ENCODE peak calls at places on chromosomes 7 and 10, in five cellular contexts. O is HCT116, Q is A549, K is K562, U is SK-N-SH. Z is an unnamed sample.

GRCh38 chr7:15159239-15159638 is 256.7 kb upstream of the DGKB start:
- DNase-seq in O (no peak), Q (no peak), K (no peak), U (no peak), Z (no peak)

GRCh38 chr10:33899578-33900531 is 565.4 kb upstream of the NRP1 start:
- DNase-seq in O (no peak), Q (no peak), K (no peak), U (no peak), Z (no peak)

GRCh38 chr10:50469288-50469687 is 154.5 kb downstream of the SGMS1 start:
- DNase-seq in O (no peak), Q (no peak), K (no peak), U (no peak), Z (no peak)

GRCh38 chr7:32223071-32223650 is 153.0 kb upstream of the PDE1C start:
- DNase-seq in O (no peak), Q (no peak), K (no peak), U (no peak), Z (no peak)

GRCh38 chr10:103238506-103239252 is 7.0 kb upstream of the RPEL1 start:
- DNase-seq in O (peak; percentile 84), Q (peak; percentile 98), K (no peak), U (no peak), Z (peak; percentile 88)

GRCh38 chr7:151008143-151008510 is 16.2 kb downstream of the ATG9B start:
- DNase-seq in O (no peak), Q (no peak), K (peak; percentile 90), U (no peak), Z (no peak)

GRCh38 chr7:7613210-7613609 is 27.3 kb upstream of the UMAD1 start:
- DNase-seq in O (no peak), Q (no peak), K (no peak), U (no peak), Z (no peak)

GRCh38 chr10:17056781-17057191 is 72.8 kb downstream of the CUBN start:
- DNase-seq in O (no peak), Q (no peak), K (no peak), U (no peak), Z (no peak)

GRCh38 chr10:83076443-83076842 is 1062.9 kb upstream of the GHITM start:
- DNase-seq in O (no peak), Q (no peak), K (no peak), U (no peak), Z (no peak)

GRCh38 chr7:119329715-119330114 is 943.3 kb upstream of the KCND2 start:
- DNase-seq in O (no peak), Q (no peak), K (no peak), U (no peak), Z (no peak)

GRCh38 chr10:32957341-32958084 is 517 bp downstream of the ITGB1 start:
- DNase-seq in O (no peak), Q (peak; percentile 48), K (no peak), U (peak; percentile 82), Z (peak; percentile 57)

GRCh38 chr10:99530108-99531025 is 2.4 kb upstream of the NKX2-3 start:
- DNase-seq in O (no peak), Q (no peak), K (no peak), U (peak; percentile 40), Z (peak; percentile 63)

GRCh38 chr7:23691320-23691719 is 11.3 kb downstream of the FAM221A start:
- DNase-seq in O (no peak), Q (no peak), K (no peak), U (no peak), Z (no peak)

GRCh38 chr7:91198371-91198770 is 65.9 kb upstream of the FZD1 start:
- DNase-seq in O (no peak), Q (no peak), K (no peak), U (no peak), Z (no peak)

GRCh38 chr7:12716134-12716667 is 28.8 kb downstream of the ARL4A start:
- DNase-seq in O (no peak), Q (peak; percentile 24), K (no peak), U (no peak), Z (no peak)

GRCh38 chr10:44968101-44968886 is 8.7 kb downstream of the RASSF4 start:
- DNase-seq in O (no peak), Q (no peak), K (no peak), U (no peak), Z (no peak)

GRCh38 chr10:92830478-92831389 is 17.6 kb upstream of the EXOC6 start:
- DNase-seq in O (no peak), Q (no peak), K (peak; percentile 26), U (no peak), Z (no peak)

GRCh38 chr10:121818599-121818998 is 109.2 kb downstream of the ATE1 start:
- DNase-seq in O (no peak), Q (no peak), K (no peak), U (no peak), Z (no peak)

GRCh38 chr7:37916673-37917660 is at the start of gene SFRP4:
- DNase-seq in O (peak; percentile 34), Q (peak; percentile 84), K (peak; percentile 28), U (peak; percentile 77), Z (peak; percentile 84)

GRCh38 chr7:141333459-141333858 is 217.8 kb upstream of the AGK start:
- DNase-seq in O (no peak), Q (no peak), K (peak; percentile 40), U (no peak), Z (peak; percentile 85)

GRCh38 chr10:99964791-99965190 is 45.0 kb downstream of the DNMBP start:
- DNase-seq in O (no peak), Q (peak; percentile 32), K (no peak), U (no peak), Z (no peak)

GRCh38 chr10:86178401-86179142 is 188.0 kb downstream of the GRID1 start:
- DNase-seq in O (peak; percentile 4), Q (peak; percentile 44), K (peak; percentile 49), U (peak; percentile 68), Z (peak; percentile 87)

GRCh38 chr10:131048595-131048994 is 262.9 kb downstream of the TCERG1L start:
- DNase-seq in O (no peak), Q (no peak), K (no peak), U (no peak), Z (peak; percentile 34)

GRCh38 chr7:114405427-114405826 is 9.2 kb upstream of the FOXP2 start:
- DNase-seq in O (peak; percentile 8), Q (peak; percentile 33), K (no peak), U (no peak), Z (peak; percentile 38)

GRCh38 chr10:7593068-7593467 is 73.7 kb downstream of the ITIH5 start:
- DNase-seq in O (no peak), Q (no peak), K (no peak), U (no peak), Z (no peak)

GRCh38 chr7:94393251-94393758 is 1.4 kb upstream of the COL1A2 start:
- DNase-seq in O (no peak), Q (no peak), K (no peak), U (no peak), Z (peak; percentile 65)

GRCh38 chr10:35161906-35162305 is 35.3 kb downstream of the CREM start:
- DNase-seq in O (no peak), Q (no peak), K (no peak), U (no peak), Z (no peak)

GRCh38 chr7:56007167-56007652 is 42.8 kb downstream of the NIPSNAP2 start:
- DNase-seq in O (no peak), Q (peak; percentile 26), K (peak; percentile 10), U (no peak), Z (no peak)

GRCh38 chr7:123367508-123368122 is 166.8 kb downstream of the IQUB start:
- DNase-seq in O (peak; percentile 45), Q (peak; percentile 46), K (peak; percentile 55), U (peak; percentile 66), Z (peak; percentile 71)

GRCh38 chr7:39085590-39086049 is 107.9 kb downstream of the POU6F2 start:
- DNase-seq in O (no peak), Q (no peak), K (no peak), U (no peak), Z (peak; percentile 45)

GRCh38 chr7:39084344-39084743 is 106.6 kb downstream of the POU6F2 start:
- DNase-seq in O (no peak), Q (no peak), K (no peak), U (no peak), Z (no peak)

GRCh38 chr7:39086638-39087360 is 109.1 kb downstream of the POU6F2 start:
- DNase-seq in O (no peak), Q (no peak), K (no peak), U (no peak), Z (no peak)

GRCh38 chr7:39085189-39085588 is 107.5 kb downstream of the POU6F2 start:
- DNase-seq in O (no peak), Q (no peak), K (no peak), U (no peak), Z (no peak)

DNA sequence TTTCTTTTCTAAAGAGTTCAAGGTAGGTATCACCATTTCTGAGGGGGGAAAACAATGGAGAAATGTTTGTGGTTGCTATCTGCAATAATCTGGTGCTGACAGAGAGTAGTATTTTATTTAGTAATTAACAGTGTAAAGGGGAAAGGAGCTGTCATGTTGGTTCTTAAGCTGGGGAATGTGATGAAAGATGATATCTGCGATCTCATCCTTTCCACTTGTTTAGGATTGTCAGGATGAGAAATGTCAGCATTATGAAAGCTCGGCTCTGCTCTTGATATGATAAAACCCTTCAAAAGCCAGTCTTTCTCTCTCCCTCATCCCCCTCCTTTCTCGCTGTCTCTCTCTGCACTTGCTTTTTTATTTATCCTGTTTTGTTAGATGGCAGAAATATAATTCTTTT is 106.1 kb downstream of the POU6F2 start:
- DNase-seq in O (no peak), Q (no peak), K (no peak), U (no peak), Z (no peak)
- H3K27ac ChIP-seq in O (no peak overlapping the region), Q (no peak overlapping the region), K (no peak overlapping the region), U (no peak overlapping the region), Z (no peak overlapping the region)

GRCh38 chr7:117171106-117171505 is 151.8 kb downstream of the WNT2 start:
- DNase-seq in O (no peak), Q (peak; percentile 13), K (no peak), U (no peak), Z (peak; percentile 59)
- TF ChIP-seq REST in O (no peak), Q (no peak), K (no peak), U (no peak), Z (no peak)

DNA sequence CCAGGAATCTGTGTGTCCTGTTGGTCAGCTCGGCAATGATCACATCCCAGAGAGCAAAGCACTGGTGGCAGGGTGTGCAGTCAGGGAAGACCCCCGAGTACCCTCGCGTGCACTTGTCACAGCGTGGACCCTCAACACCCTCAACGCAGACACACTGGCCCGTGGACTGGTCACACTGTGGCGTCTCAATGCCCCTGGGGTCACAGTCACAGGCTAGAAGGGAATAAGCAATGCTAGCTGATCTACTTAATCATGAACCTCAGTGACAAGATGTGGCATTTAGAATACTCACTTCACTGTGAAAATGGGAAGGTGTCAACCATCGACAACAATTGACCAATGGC is 49.1 kb downstream of the DLD start:
- DNase-seq in O (no peak), Q (no peak), K (no peak), U (no peak), Z (no peak)
- H3K27ac ChIP-seq in O (peak overlapping the region; percentile 45), Q (no peak overlapping the region), K (no peak overlapping the region), U (peak overlapping the region; percentile 98), Z (no peak overlapping the region)

GRCh38 chr7:40162516-40162915 is 27.7 kb downstream of the SUGCT start:
- DNase-seq in O (no peak), Q (no peak), K (no peak), U (no peak), Z (no peak)
- TF ChIP-seq REST in O (no peak), Q (no peak), K (no peak), U (no peak), Z (no peak)

Z was measured in GM23338.